ENCODE peak calls at places on chromosomes 1 and 21, in nine cellular contexts. One of them, this sample, is unnamed.

GRCh38 chr1:164689672-164690655 is 131.0 kb downstream of the PBX1 start:
- DNase-seq in K562: no peak
- DNase-seq in HL-60: no peak
- DNase-seq in GM12891: no peak
- DNase-seq in HCT116: no peak
- DNase-seq in suprapubic skin: no peak
- DNase-seq in prostate gland: no peak
- DNase-seq in HepG2: no peak
- DNase-seq in GM23338: no peak
- DNase-seq in this sample: no peak

GRCh38 chr1:242787968-242788367 is 263.5 kb upstream of the PLD5 start:
- DNase-seq in K562: no peak
- DNase-seq in HL-60: no peak
- DNase-seq in GM12891: no peak
- DNase-seq in HCT116: no peak
- DNase-seq in suprapubic skin: no peak
- DNase-seq in prostate gland: no peak
- DNase-seq in HepG2: no peak
- DNase-seq in GM23338: no peak
- DNase-seq in this sample: no peak

GRCh38 chr1:85109475-85109874 is 61.2 kb upstream of the MCOLN3 start:
- DNase-seq in K562: peak
- DNase-seq in HL-60: peak
- DNase-seq in GM12891: peak
- DNase-seq in HCT116: peak
- DNase-seq in suprapubic skin: no peak
- DNase-seq in prostate gland: peak
- DNase-seq in HepG2: peak
- DNase-seq in GM23338: peak
- DNase-seq in this sample: no peak

GRCh38 chr1:201508809-201509208 is 1.9 kb upstream of the CSRP1 start:
- DNase-seq in K562: no peak
- DNase-seq in HL-60: no peak
- DNase-seq in GM12891: no peak
- DNase-seq in HCT116: no peak
- DNase-seq in suprapubic skin: no peak
- DNase-seq in prostate gland: no peak
- DNase-seq in HepG2: no peak
- DNase-seq in GM23338: no peak
- DNase-seq in this sample: no peak

GRCh38 chr21:32114434-32115063 is 164.3 kb downstream of the MIS18A start:
- DNase-seq in K562: no peak
- DNase-seq in HL-60: no peak
- DNase-seq in GM12891: no peak
- DNase-seq in HCT116: no peak
- DNase-seq in suprapubic skin: no peak
- DNase-seq in prostate gland: no peak
- DNase-seq in HepG2: no peak
- DNase-seq in GM23338: no peak
- DNase-seq in this sample: no peak

GRCh38 chr1:244605835-244606234 is 47.1 kb upstream of the DESI2 start:
- DNase-seq in K562: no peak
- DNase-seq in HL-60: no peak
- DNase-seq in GM12891: no peak
- DNase-seq in HCT116: no peak
- DNase-seq in suprapubic skin: no peak
- DNase-seq in prostate gland: no peak
- DNase-seq in HepG2: no peak
- DNase-seq in GM23338: no peak
- DNase-seq in this sample: no peak

GRCh38 chr1:8113257-8114220 is 87.4 kb upstream of the ERRFI1 start:
- DNase-seq in K562: no peak
- DNase-seq in HL-60: no peak
- DNase-seq in GM12891: no peak
- DNase-seq in HCT116: no peak
- DNase-seq in suprapubic skin: no peak
- DNase-seq in prostate gland: no peak
- DNase-seq in HepG2: no peak
- DNase-seq in GM23338: no peak
- DNase-seq in this sample: no peak

GRCh38 chr1:115713906-115714305 is 54.6 kb downstream of the CASQ2 start:
- DNase-seq in K562: no peak
- DNase-seq in HL-60: no peak
- DNase-seq in GM12891: no peak
- DNase-seq in HCT116: no peak
- DNase-seq in suprapubic skin: no peak
- DNase-seq in prostate gland: no peak
- DNase-seq in HepG2: no peak
- DNase-seq in GM23338: no peak
- DNase-seq in this sample: no peak

GRCh38 chr1:183633676-183634343 is 1.8 kb downstream of the ARPC5 start:
- DNase-seq in K562: peak
- DNase-seq in HL-60: peak
- DNase-seq in GM12891: no peak
- DNase-seq in HCT116: peak
- DNase-seq in suprapubic skin: no peak
- DNase-seq in prostate gland: no peak
- DNase-seq in HepG2: peak
- DNase-seq in GM23338: peak
- DNase-seq in this sample: no peak

GRCh38 chr1:214777364-214777763 is 174.4 kb downstream of the CENPF start:
- DNase-seq in K562: no peak
- DNase-seq in HL-60: no peak
- DNase-seq in GM12891: no peak
- DNase-seq in HCT116: no peak
- DNase-seq in suprapubic skin: no peak
- DNase-seq in prostate gland: no peak
- DNase-seq in HepG2: no peak
- DNase-seq in GM23338: no peak
- DNase-seq in this sample: no peak

GRCh38 chr1:204506969-204507316 is 9.3 kb upstream of the MDM4 start:
- DNase-seq in K562: peak
- DNase-seq in HL-60: peak
- DNase-seq in GM12891: no peak
- DNase-seq in HCT116: peak
- DNase-seq in suprapubic skin: peak
- DNase-seq in prostate gland: peak
- DNase-seq in HepG2: peak
- DNase-seq in GM23338: peak
- DNase-seq in this sample: peak
- TF ChIP-seq POLR2AphosphoS5 in K562: peak
- TF ChIP-seq POLR2AphosphoS5 in HL-60: no peak
- TF ChIP-seq POLR2AphosphoS5 in GM12891: no peak
- TF ChIP-seq POLR2AphosphoS5 in HCT116: peak
- TF ChIP-seq POLR2AphosphoS5 in suprapubic skin: peak
- TF ChIP-seq POLR2AphosphoS5 in prostate gland: peak
- TF ChIP-seq POLR2AphosphoS5 in HepG2: no peak
- TF ChIP-seq POLR2AphosphoS5 in GM23338: no peak
- TF ChIP-seq POLR2AphosphoS5 in this sample: peak

GRCh38 chr1:237868814-237869600 is 21.7 kb downstream of the ZP4 start:
- DNase-seq in K562: no peak
- DNase-seq in HL-60: no peak
- DNase-seq in GM12891: no peak
- DNase-seq in HCT116: no peak
- DNase-seq in suprapubic skin: no peak
- DNase-seq in prostate gland: no peak
- DNase-seq in HepG2: no peak
- DNase-seq in GM23338: no peak
- DNase-seq in this sample: no peak

GRCh38 chr1:237867380-237867888 is 23.3 kb downstream of the ZP4 start:
- DNase-seq in K562: no peak
- DNase-seq in HL-60: no peak
- DNase-seq in GM12891: no peak
- DNase-seq in HCT116: no peak
- DNase-seq in suprapubic skin: no peak
- DNase-seq in prostate gland: no peak
- DNase-seq in HepG2: no peak
- DNase-seq in GM23338: peak
- DNase-seq in this sample: no peak

GRCh38 chr1:237863234-237863633 is 27.5 kb downstream of the ZP4 start:
- DNase-seq in K562: no peak
- DNase-seq in HL-60: no peak
- DNase-seq in GM12891: no peak
- DNase-seq in HCT116: no peak
- DNase-seq in suprapubic skin: no peak
- DNase-seq in prostate gland: no peak
- DNase-seq in HepG2: no peak
- DNase-seq in GM23338: peak
- DNase-seq in this sample: no peak

GRCh38 chr1:237861944-237862343 is 28.8 kb downstream of the ZP4 start:
- DNase-seq in K562: no peak
- DNase-seq in HL-60: peak
- DNase-seq in GM12891: no peak
- DNase-seq in HCT116: no peak
- DNase-seq in suprapubic skin: no peak
- DNase-seq in prostate gland: no peak
- DNase-seq in HepG2: no peak
- DNase-seq in GM23338: no peak
- DNase-seq in this sample: no peak

GRCh38 chr1:237864338-237865244 is 26.1 kb downstream of the ZP4 start:
- DNase-seq in K562: peak
- DNase-seq in HL-60: peak
- DNase-seq in GM12891: peak
- DNase-seq in HCT116: no peak
- DNase-seq in suprapubic skin: no peak
- DNase-seq in prostate gland: peak
- DNase-seq in HepG2: peak
- DNase-seq in GM23338: peak
- DNase-seq in this sample: no peak
- TF ChIP-seq POLR2AphosphoS5 in K562: no peak
- TF ChIP-seq POLR2AphosphoS5 in HL-60: no peak
- TF ChIP-seq POLR2AphosphoS5 in GM12891: no peak
- TF ChIP-seq POLR2AphosphoS5 in HCT116: no peak
- TF ChIP-seq POLR2AphosphoS5 in suprapubic skin: no peak
- TF ChIP-seq POLR2AphosphoS5 in prostate gland: no peak
- TF ChIP-seq POLR2AphosphoS5 in HepG2: no peak
- TF ChIP-seq POLR2AphosphoS5 in GM23338: no peak
- TF ChIP-seq POLR2AphosphoS5 in this sample: no peak

GRCh38 chr21:41953831-41954653 is at the start of gene C2CD2:
- DNase-seq in K562: peak
- DNase-seq in HL-60: peak
- DNase-seq in GM12891: peak
- DNase-seq in HCT116: no peak
- DNase-seq in suprapubic skin: no peak
- DNase-seq in prostate gland: no peak
- DNase-seq in HepG2: peak
- DNase-seq in GM23338: peak
- DNase-seq in this sample: no peak
- TF ChIP-seq POLR2AphosphoS5 in K562: peak
- TF ChIP-seq POLR2AphosphoS5 in HL-60: no peak
- TF ChIP-seq POLR2AphosphoS5 in GM12891: no peak
- TF ChIP-seq POLR2AphosphoS5 in HCT116: peak
- TF ChIP-seq POLR2AphosphoS5 in suprapubic skin: no peak
- TF ChIP-seq POLR2AphosphoS5 in prostate gland: no peak
- TF ChIP-seq POLR2AphosphoS5 in HepG2: peak
- TF ChIP-seq POLR2AphosphoS5 in GM23338: peak
- TF ChIP-seq POLR2AphosphoS5 in this sample: no peak

DNA sequence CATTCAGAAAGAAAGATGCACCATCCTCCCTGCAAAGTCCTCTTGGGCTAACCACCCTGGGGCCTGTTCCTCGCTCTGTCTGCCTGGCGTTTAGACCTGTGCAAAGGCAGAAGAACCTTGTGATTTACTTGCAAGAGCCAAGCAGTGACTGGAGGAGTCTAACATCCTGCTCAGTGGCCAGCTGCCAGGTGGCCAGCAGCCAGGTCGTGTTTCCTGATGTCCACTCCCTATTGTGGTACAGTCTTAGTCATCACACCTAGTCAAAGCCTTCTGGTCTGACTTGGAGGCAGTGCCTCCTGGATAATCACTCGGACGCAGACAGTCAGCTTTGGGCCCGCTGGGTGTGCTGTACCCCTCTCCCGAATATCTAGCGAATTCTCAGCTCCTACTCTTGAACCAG is 118.1 kb downstream of the PGBD5 start:
- DNase-seq in K562: no peak
- DNase-seq in HL-60: no peak
- DNase-seq in GM12891: no peak
- DNase-seq in HCT116: peak
- DNase-seq in suprapubic skin: no peak
- DNase-seq in prostate gland: peak
- DNase-seq in HepG2: no peak
- DNase-seq in GM23338: no peak
- DNase-seq in this sample: no peak
- TF ChIP-seq POLR2AphosphoS5 in K562: no peak
- TF ChIP-seq POLR2AphosphoS5 in HL-60: no peak
- TF ChIP-seq POLR2AphosphoS5 in GM12891: no peak
- TF ChIP-seq POLR2AphosphoS5 in HCT116: peak
- TF ChIP-seq POLR2AphosphoS5 in suprapubic skin: no peak
- TF ChIP-seq POLR2AphosphoS5 in prostate gland: peak
- TF ChIP-seq POLR2AphosphoS5 in HepG2: no peak
- TF ChIP-seq POLR2AphosphoS5 in GM23338: no peak
- TF ChIP-seq POLR2AphosphoS5 in this sample: peak

DNA sequence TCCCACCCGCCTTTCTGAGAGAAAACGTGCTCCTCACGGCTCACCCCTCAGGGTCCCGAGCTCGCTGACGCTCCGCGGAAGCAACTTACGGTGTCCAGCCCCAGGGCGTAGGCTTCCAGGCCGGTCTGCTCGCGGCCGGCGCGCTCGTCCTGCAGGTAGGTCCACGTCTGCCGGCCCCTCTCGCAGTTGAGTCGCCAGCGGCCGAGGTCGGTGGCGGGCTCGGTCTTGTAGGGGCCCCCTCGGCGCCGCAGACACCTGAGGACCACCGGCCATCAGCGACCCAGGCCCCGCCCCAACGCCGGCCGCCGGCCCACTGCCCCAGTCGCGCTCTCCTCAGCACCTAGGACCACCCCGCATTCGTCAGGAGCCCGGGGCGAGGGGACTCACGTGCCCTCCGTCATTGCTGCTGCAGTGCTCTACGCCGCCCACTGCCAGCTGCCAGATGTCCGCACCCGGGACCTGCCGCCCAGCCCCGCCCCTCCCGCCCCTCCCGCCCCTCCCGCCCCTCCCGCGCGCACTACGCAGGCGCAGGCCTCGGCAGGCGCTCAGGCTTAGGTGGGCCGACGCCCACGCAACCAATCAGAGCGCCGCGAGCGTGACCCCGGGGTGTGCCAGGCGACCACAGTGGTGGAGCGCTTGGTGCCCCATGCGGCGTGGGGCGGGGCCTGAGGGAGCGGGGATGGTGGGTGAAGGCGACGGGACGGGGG is at the start of gene LSS:
- DNase-seq in K562: peak
- DNase-seq in HL-60: peak
- DNase-seq in GM12891: peak
- DNase-seq in HCT116: peak
- DNase-seq in suprapubic skin: peak
- DNase-seq in prostate gland: peak
- DNase-seq in HepG2: peak
- DNase-seq in GM23338: peak
- DNase-seq in this sample: peak
- TF ChIP-seq POLR2AphosphoS5 in K562: no peak
- TF ChIP-seq POLR2AphosphoS5 in HL-60: peak
- TF ChIP-seq POLR2AphosphoS5 in GM12891: peak
- TF ChIP-seq POLR2AphosphoS5 in HCT116: peak
- TF ChIP-seq POLR2AphosphoS5 in suprapubic skin: no peak
- TF ChIP-seq POLR2AphosphoS5 in prostate gland: peak
- TF ChIP-seq POLR2AphosphoS5 in HepG2: peak
- TF ChIP-seq POLR2AphosphoS5 in GM23338: peak
- TF ChIP-seq POLR2AphosphoS5 in this sample: peak

GRCh38 chr1:30695481-30695880 is 27.9 kb downstream of the MATN1 start:
- DNase-seq in K562: no peak
- DNase-seq in HL-60: no peak
- DNase-seq in GM12891: no peak
- DNase-seq in HCT116: no peak
- DNase-seq in suprapubic skin: no peak
- DNase-seq in prostate gland: peak
- DNase-seq in HepG2: no peak
- DNase-seq in GM23338: no peak
- DNase-seq in this sample: no peak
- TF ChIP-seq POLR2AphosphoS5 in K562: no peak
- TF ChIP-seq POLR2AphosphoS5 in HL-60: no peak
- TF ChIP-seq POLR2AphosphoS5 in GM12891: no peak
- TF ChIP-seq POLR2AphosphoS5 in HCT116: no peak
- TF ChIP-seq POLR2AphosphoS5 in suprapubic skin: no peak
- TF ChIP-seq POLR2AphosphoS5 in prostate gland: peak
- TF ChIP-seq POLR2AphosphoS5 in HepG2: no peak
- TF ChIP-seq POLR2AphosphoS5 in GM23338: no peak
- TF ChIP-seq POLR2AphosphoS5 in this sample: no peak

This sample was measured in esophagus muscularis mucosa.